ENCODE peak calls at places on chromosomes 6 and 20, in ten cellular contexts. N, Z, W, U, D, M, K, Q, R and F are unnamed samples.

GRCh38 chr6:169227116-169227515 is 26.5 kb downstream of the THBS2 start:
- DNase-seq in K (peak), M (no peak), Q (no peak), R (no peak), N (no peak), D (no peak), U (no peak), Z (no peak), W (no peak), F (no peak)

GRCh38 chr6:29976588-29977424 is 34.5 kb downstream of the HLA-A start:
- DNase-seq in Q (peak), D (peak), N (peak), K (peak), U (peak), W (peak), R (peak), Z (peak), M (peak), F (peak)

GRCh38 chr6:20932284-20932683 is 398.0 kb downstream of the CDKAL1 start:
- DNase-seq in Q (no peak), K (no peak), Z (no peak), R (no peak), M (no peak), N (no peak), D (no peak), W (peak), U (no peak), F (no peak)

GRCh38 chr6:129317931-129318820 is 391.8 kb downstream of the ARHGAP18 start:
- DNase-seq in U (no peak), N (no peak), Z (no peak), D (peak), R (no peak), M (peak), Q (no peak), W (peak), K (no peak), F (no peak)

GRCh38 chr6:5619249-5619648 is 357.9 kb downstream of the FARS2 start:
- DNase-seq in W (no peak), N (peak), Q (no peak), Z (no peak), D (no peak), U (no peak), R (no peak), K (no peak), M (no peak), F (no peak)

GRCh38 chr6:107823047-107823557 is 1.0 kb downstream of the SCML4 start:
- DNase-seq in M (no peak), D (no peak), N (peak), R (no peak), K (no peak), W (no peak), U (no peak), Q (no peak), Z (no peak), F (no peak)

GRCh38 chr20:36477475-36477874 is 63.8 kb upstream of the MYL9 start:
- DNase-seq in W (no peak), Q (no peak), D (no peak), M (no peak), K (no peak), N (no peak), R (no peak), U (no peak), Z (no peak), F (no peak)

GRCh38 chr6:56370591-56371198 is 123.3 kb upstream of the COL21A1 start:
- DNase-seq in N (no peak), Q (peak), K (no peak), W (peak), D (no peak), U (peak), M (no peak), R (no peak), Z (peak), F (no peak)

GRCh38 chr20:51767018-51767866 is 948 bp downstream of the ATP9A start:
- DNase-seq in U (peak), N (peak), M (peak), Z (peak), R (peak), W (peak), K (peak), Q (peak), D (peak), F (peak)

GRCh38 chr6:10643214-10643641 is 51.2 kb downstream of the C6orf52 start:
- DNase-seq in K (no peak), M (no peak), Q (no peak), D (no peak), W (no peak), U (no peak), R (no peak), N (no peak), Z (no peak), F (no peak)

GRCh38 chr6:113315879-113316278 is 541.3 kb upstream of the MARCKS start:
- DNase-seq in W (no peak), K (no peak), U (no peak), D (no peak), Q (no peak), Z (no peak), N (no peak), R (no peak), M (no peak), F (no peak)

GRCh38 chr6:53398541-53399344 is 50.0 kb upstream of the ELOVL5 start:
- DNase-seq in Z (no peak), Q (no peak), N (no peak), D (no peak), K (no peak), M (no peak), R (no peak), U (no peak), W (peak), F (no peak)

GRCh38 chr6:80425089-80425823 is 318.8 kb downstream of the BCKDHB start:
- DNase-seq in U (no peak), M (no peak), R (no peak), Z (no peak), N (no peak), K (no peak), Q (no peak), W (peak), D (no peak), F (no peak)

GRCh38 chr20:33869283-33869682 is 58.1 kb downstream of the CHMP4B start:
- DNase-seq in W (no peak), Z (no peak), D (no peak), U (no peak), K (no peak), N (no peak), M (no peak), R (no peak), Q (no peak), F (no peak)

GRCh38 chr20:20214757-20215275 is 153.1 kb upstream of the INSM1 start:
- DNase-seq in W (no peak), Q (no peak), N (no peak), Z (no peak), U (no peak), M (no peak), K (no peak), D (no peak), R (no peak), F (peak)

GRCh38 chr6:118894425-118895240 is 681 bp downstream of the ASF1A start:
- DNase-seq in N (peak), Q (peak), W (peak), Z (peak), U (peak), K (peak), R (peak), M (peak), D (peak), F (no peak)

GRCh38 chr6:131923356-131923755 is 27.8 kb downstream of the CCN2 start:
- DNase-seq in U (no peak), M (peak), D (peak), W (peak), N (peak), Q (peak), K (peak), Z (peak), R (peak), F (no peak)

GRCh38 chr6:110053395-110054240 is 75.5 kb downstream of the GPR6 start:
- DNase-seq in D (no peak), K (no peak), U (peak), M (peak), Q (peak), Z (peak), W (peak), N (no peak), R (no peak), F (no peak)

GRCh38 chr6:160374836-160375560 is 26.8 kb downstream of the SLC22A3 start:
- DNase-seq in Z (no peak), M (no peak), Q (no peak), D (no peak), W (no peak), R (no peak), U (no peak), N (no peak), K (no peak), F (no peak)

GRCh38 chr6:157461000-157461915 is 80.3 kb downstream of the ZDHHC14 start:
- DNase-seq in D (peak), U (no peak), M (no peak), W (peak), N (peak), R (no peak), Q (no peak), K (no peak), Z (peak), F (no peak)

GRCh38 chr20:4295226-4295625 is 279.9 kb upstream of the RNF24 start:
- DNase-seq in K (peak), Q (no peak), U (no peak), D (no peak), W (no peak), M (no peak), N (no peak), Z (no peak), R (no peak), F (no peak)

GRCh38 chr6:87430499-87430898 is 22.7 kb downstream of the CFAP206 start:
- DNase-seq in K (no peak), N (no peak), W (no peak), U (no peak), Q (no peak), R (no peak), D (no peak), M (no peak), Z (no peak), F (no peak)

GRCh38 chr20:53061305-53061704 is 89.1 kb downstream of the TSHZ2 start:
- DNase-seq in R (no peak), D (no peak), W (no peak), Z (no peak), Q (no peak), N (no peak), M (no peak), U (no peak), K (no peak), F (no peak)

GRCh38 chr20:64279826-64280459 is 24.4 kb downstream of the PCMTD2 start:
- DNase-seq in K (no peak), D (no peak), Z (no peak), M (no peak), R (no peak), U (no peak), N (no peak), W (no peak), Q (no peak), F (no peak)

GRCh38 chr6:7424967-7425807 is 35.6 kb downstream of the RIOK1 start:
- DNase-seq in K (no peak), N (no peak), D (no peak), M (no peak), W (peak), U (no peak), Z (no peak), Q (no peak), R (no peak), F (no peak)

GRCh38 chr6:102387351-102388033 is 994.0 kb downstream of the GRIK2 start:
- DNase-seq in D (no peak), R (no peak), M (no peak), Q (no peak), K (no peak), Z (no peak), W (no peak), N (no peak), U (no peak), F (no peak)

GRCh38 chr6:41770381-41771057 is 9.2 kb downstream of the FRS3 start:
- DNase-seq in K (no peak), D (no peak), Z (no peak), Q (no peak), U (no peak), W (no peak), M (no peak), N (no peak), R (no peak), F (no peak)

GRCh38 chr6:116507324-116507723 is 4.1 kb upstream of the CALHM5 start:
- DNase-seq in U (no peak), Z (no peak), R (no peak), M (no peak), D (no peak), W (peak), N (no peak), K (no peak), Q (no peak), F (no peak)

GRCh38 chr6:137495652-137496391 is 1.6 kb upstream of the OLIG3 start:
- DNase-seq in M (no peak), Q (no peak), W (no peak), U (no peak), R (no peak), N (no peak), Z (no peak), D (peak), K (peak), F (no peak)

GRCh38 chr6:134830194-134830593 is 119.7 kb downstream of the ALDH8A1 start:
- DNase-seq in Q (no peak), K (no peak), N (no peak), W (peak), Z (no peak), D (no peak), R (no peak), M (no peak), U (no peak), F (no peak)

GRCh38 chr20:23257848-23258746 is 92.5 kb upstream of the NXT1 start:
- DNase-seq in Z (no peak), K (peak), W (peak), D (no peak), Q (no peak), M (no peak), U (no peak), N (no peak), R (no peak), F (no peak)

GRCh38 chr6:96787846-96788580 is 49.3 kb downstream of the GPR63 start:
- DNase-seq in Q (no peak), D (no peak), W (no peak), Z (no peak), N (no peak), U (no peak), R (no peak), K (no peak), M (no peak), F (peak)

GRCh38 chr6:116101298-116101718 is 655 bp downstream of the NT5DC1 start:
- DNase-seq in U (peak), D (no peak), Z (no peak), W (no peak), K (no peak), M (peak), R (no peak), Q (peak), N (no peak), F (no peak)

GRCh38 chr6:138593100-138593877 is 94.0 kb upstream of the NHSL1 start:
- DNase-seq in D (no peak), N (peak), U (peak), Q (peak), M (peak), R (no peak), K (no peak), Z (no peak), W (peak), F (no peak)

GRCh38 chr20:11522359-11522758 is 395.3 kb upstream of the BTBD3 start:
- DNase-seq in R (no peak), D (no peak), Q (no peak), M (no peak), W (no peak), N (no peak), U (no peak), Z (no peak), K (no peak), F (no peak)

GRCh38 chr20:34022154-34022842 is 28.6 kb downstream of the RALY start:
- DNase-seq in K (no peak), R (no peak), N (no peak), U (no peak), M (peak), Z (no peak), D (no peak), W (peak), Q (no peak), F (no peak)

GRCh38 chr6:134065706-134066105 is 13.3 kb upstream of the SLC2A12 start:
- DNase-seq in M (peak), Z (no peak), W (peak), Q (no peak), N (no peak), D (peak), R (no peak), U (no peak), K (no peak), F (no peak)

GRCh38 chr20:12970372-12970821 is 38.4 kb upstream of the SPTLC3 start:
- DNase-seq in Z (peak), Q (peak), K (no peak), R (no peak), N (no peak), M (peak), W (peak), U (peak), D (no peak), F (peak)

GRCh38 chr6:141309295-141309694 is 823.4 kb upstream of the GJE1 start:
- DNase-seq in W (no peak), Q (no peak), R (no peak), K (no peak), D (no peak), U (no peak), Z (no peak), N (no peak), M (peak), F (peak)